ENCODE peak calls at places on chromosome 12, in ten cellular contexts. D is Peyer's patch; K is tibial artery; S is Caco-2; Y is pancreas; T is CD8-positive, alpha-beta T cell; H is IMR-90; V is H1; L is osteoblast; I is PC-9. B is an unnamed sample.

GRCh38 chr12:26867084-26867483 is 34.1 kb upstream of the ITPR2 start:
- DNase-seq in D (no peak), K (no peak), S (no peak), Y (no peak), T (no peak), H (no peak), V (no peak), L (no peak), I (no peak), B (no peak)

GRCh38 chr12:31007153-31007495 is 66.5 kb upstream of the DDX11 start:
- DNase-seq in D (no peak), K (no peak), S (no peak), Y (no peak), T (no peak), H (no peak), V (no peak), L (no peak), I (no peak), B (no peak)

GRCh38 chr12:114780746-114781399 is 96.9 kb upstream of the TBX3 start:
- DNase-seq in D (no peak), K (no peak), S (no peak), Y (no peak), T (no peak), H (no peak), V (no peak), L (no peak), I (no peak), B (no peak)

GRCh38 chr12:78194448-78194847 is 363.8 kb downstream of the NAV3 start:
- DNase-seq in D (no peak), K (no peak), S (no peak), Y (no peak), T (no peak), H (peak; percentile 95), V (no peak), L (peak; percentile 74), I (no peak), B (no peak)

GRCh38 chr12:29223936-29224921 is 75.2 kb downstream of the FAR2 start:
- DNase-seq in D (no peak), K (no peak), S (no peak), Y (no peak), T (no peak), H (peak; percentile 14), V (no peak), L (no peak), I (no peak), B (no peak)

GRCh38 chr12:60174476-60174875 is 578.6 kb downstream of the SLC16A7 start:
- DNase-seq in D (no peak), K (no peak), S (no peak), Y (no peak), T (no peak), H (peak; percentile 55), V (no peak), L (no peak), I (no peak), B (no peak)

GRCh38 chr12:93460882-93461281 is 6.4 kb upstream of the MRPL42 start:
- DNase-seq in D (no peak), K (no peak), S (no peak), Y (no peak), T (no peak), H (no peak), V (no peak), L (no peak), I (no peak), B (no peak)

GRCh38 chr12:69972136-69972535 is 147.1 kb downstream of the MYRFL start:
- DNase-seq in D (no peak), K (no peak), S (no peak), Y (no peak), T (no peak), H (no peak), V (no peak), L (no peak), I (no peak), B (no peak)

GRCh38 chr12:65278576-65279386 is at the start of gene MSRB3:
- DNase-seq in D (no peak), K (peak; percentile 69), S (peak; percentile 65), Y (peak; percentile 80), T (no peak), H (peak; percentile 70), V (peak; percentile 29), L (peak; percentile 98), I (no peak), B (peak; percentile 91)

GRCh38 chr12:124734224-124734788 is 129.4 kb downstream of the SCARB1 start:
- DNase-seq in D (no peak), K (peak; percentile 56), S (no peak), Y (no peak), T (no peak), H (peak; percentile 54), V (peak; percentile 49), L (peak; percentile 90), I (no peak), B (peak; percentile 90)

GRCh38 chr12:90010089-90010488 is 301.5 kb upstream of the ATP2B1 start:
- DNase-seq in D (no peak), K (no peak), S (no peak), Y (no peak), T (no peak), H (peak; percentile 31), V (no peak), L (no peak), I (no peak), B (no peak)

GRCh38 chr12:104456417-104456949 is at the start of gene CHST11:
- DNase-seq in D (peak; percentile 78), K (peak; percentile 85), S (peak; percentile 48), Y (peak; percentile 85), T (peak; percentile 68), H (peak; percentile 79), V (peak; percentile 71), L (peak; percentile 98), I (peak; percentile 59), B (peak; percentile 93)

GRCh38 chr12:105090361-105090760 is 6.1 kb upstream of the ALDH1L2 start:
- DNase-seq in D (no peak), K (no peak), S (no peak), Y (no peak), T (no peak), H (no peak), V (no peak), L (no peak), I (no peak), B (no peak)

GRCh38 chr12:14836336-14837210 is 6.8 kb downstream of the ART4 start:
- DNase-seq in D (no peak), K (peak; percentile 33), S (no peak), Y (no peak), T (no peak), H (peak; percentile 90), V (no peak), L (no peak), I (peak; percentile 93), B (no peak)

GRCh38 chr12:100077367-100077766 is 65.3 kb downstream of the BLTP3B start:
- DNase-seq in D (no peak), K (no peak), S (no peak), Y (no peak), T (no peak), H (no peak), V (no peak), L (no peak), I (no peak), B (no peak)

GRCh38 chr12:52713960-52714886 is 10.9 kb upstream of the KRT77 start:
- DNase-seq in D (no peak), K (no peak), S (no peak), Y (no peak), T (peak; percentile 40), H (no peak), V (no peak), L (no peak), I (no peak), B (peak; percentile 77)
- H3K4me3 ChIP-seq in D (peak overlapping the region; percentile 15), K (no peak overlapping the region), S (no peak overlapping the region), Y (no peak overlapping the region), T (peak overlapping the region; percentile 33), H (no peak overlapping the region), V (peak overlapping the region; percentile 9), L (no peak overlapping the region), I (no peak overlapping the region), B (no peak overlapping the region)

GRCh38 chr12:62802981-62803380 is 132.0 kb downstream of the PPM1H start:
- DNase-seq in D (no peak), K (no peak), S (no peak), Y (no peak), T (no peak), H (peak; percentile 37), V (no peak), L (peak; percentile 88), I (no peak), B (no peak)
- TF ChIP-seq CTCF in D (no peak), K (no peak), S (no peak), Y (no peak), T (no peak), H (peak; percentile 44), V (no peak), L (peak; percentile 57), I (no peak), B (no peak)

DNA sequence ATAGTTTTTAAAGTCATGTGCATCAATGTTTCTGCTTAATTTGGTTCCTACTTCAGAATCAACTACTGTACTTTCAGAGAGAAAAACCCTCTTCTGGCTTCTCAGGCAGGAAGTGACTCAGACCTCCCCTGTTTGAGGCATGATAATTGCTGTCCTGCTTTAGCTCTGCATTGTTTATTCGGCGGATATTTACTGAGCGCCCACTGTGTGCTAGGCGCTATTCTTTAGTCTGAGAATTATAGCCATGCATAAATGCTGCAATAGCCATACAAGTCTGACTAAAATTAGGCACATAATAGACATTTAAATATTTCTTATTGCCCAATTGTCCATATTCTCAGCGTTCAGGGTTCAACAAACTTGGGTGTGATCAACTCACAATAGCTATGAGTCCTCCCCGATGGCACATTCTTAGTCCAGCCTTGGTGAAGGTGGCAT is 6.1 kb upstream of the AMIGO2 start:
- DNase-seq in D (peak; percentile 33), K (no peak), S (no peak), Y (no peak), T (peak; percentile 41), H (peak; percentile 77), V (no peak), L (peak; percentile 34), I (no peak), B (no peak)
- H3K4me1 ChIP-seq in D (no peaks in the 10 kb centered on the region), K (peaks cover 29% of the 10 kb centered on the region), S (peaks cover 12% of the 10 kb centered on the region), Y (peaks cover 4% of the 10 kb centered on the region), T (peaks cover 50% of the 10 kb centered on the region), H (peaks cover 14% of the 10 kb centered on the region), V (peaks cover 4% of the 10 kb centered on the region), L (peaks cover 81% of the 10 kb centered on the region), I (peaks cover 37% of the 10 kb centered on the region), B (peaks cover 64% of the 10 kb centered on the region)

GRCh38 chr12:1588574-1588944 is 5.8 kb downstream of the FBXL14 start:
- DNase-seq in D (no peak), K (no peak), S (no peak), Y (no peak), T (no peak), H (no peak), V (no peak), L (no peak), I (no peak), B (no peak)

GRCh38 chr12:1587927-1588573 is 6.3 kb downstream of the FBXL14 start:
- DNase-seq in D (no peak), K (no peak), S (no peak), Y (no peak), T (no peak), H (peak; percentile 54), V (no peak), L (peak; percentile 56), I (no peak), B (no peak)

GRCh38 chr12:1591543-1591942 is 2.8 kb downstream of the FBXL14 start:
- DNase-seq in D (no peak), K (no peak), S (no peak), Y (no peak), T (no peak), H (peak; percentile 59), V (no peak), L (no peak), I (no peak), B (no peak)

GRCh38 chr12:1591029-1591428 is 3.4 kb downstream of the FBXL14 start:
- DNase-seq in D (no peak), K (no peak), S (no peak), Y (no peak), T (peak; percentile 64), H (no peak), V (no peak), L (peak; percentile 77), I (peak; percentile 56), B (no peak)

GRCh38 chr12:1590083-1590979 is 4.0 kb downstream of the FBXL14 start:
- DNase-seq in D (no peak), K (peak; percentile 28), S (no peak), Y (no peak), T (no peak), H (peak; percentile 63), V (no peak), L (peak; percentile 88), I (no peak), B (no peak)
- H3K4me3 ChIP-seq in D (no peak overlapping the region), K (peak overlapping the region; percentile 84), S (no peak overlapping the region), Y (peak overlapping the region; percentile 6), T (no peak overlapping the region), H (peak overlapping the region; percentile 20), V (peak overlapping the region; percentile 16), L (peak overlapping the region; percentile 61), I (peak overlapping the region; percentile 89), B (no peak overlapping the region)

B was measured in left lung.